ENCODE peak calls at places on chromosomes 13 and 19, in four cellular contexts. T, A, P and M are unnamed samples.

GRCh38 chr19:1062387-1063029 is 4.5 kb upstream of the ARHGAP45 start:
- DNase-seq in T (no peak), A (peak), P (no peak), M (no peak)

GRCh38 chr19:33241091-33241529 is 15.5 kb upstream of the SLC7A10 start:
- DNase-seq in T (no peak), A (no peak), P (peak), M (no peak)

GRCh38 chr13:48221301-48222190 is 11.5 kb upstream of the ITM2B start:
- DNase-seq in T (no peak), A (no peak), P (no peak), M (no peak)

GRCh38 chr13:100526299-100527030 is 62.1 kb downstream of the GGACT start:
- DNase-seq in T (no peak), A (no peak), P (no peak), M (no peak)

GRCh38 chr13:97460004-97460756 is 26.2 kb downstream of the RAP2A start:
- DNase-seq in T (no peak), A (no peak), P (no peak), M (peak)

GRCh38 chr19:7874080-7874856 is at the start of gene PRR36:
- DNase-seq in T (no peak), A (no peak), P (peak), M (no peak)

GRCh38 chr13:23623394-23623793 is 53.2 kb downstream of the TNFRSF19 start:
- DNase-seq in T (no peak), A (no peak), P (no peak), M (no peak)

GRCh38 chr13:77583551-77583950 is 48.0 kb downstream of the SCEL start:
- DNase-seq in T (no peak), A (no peak), P (no peak), M (no peak)

GRCh38 chr19:58570770-58571574 is 2.2 kb downstream of the MZF1 start:
- DNase-seq in T (no peak), A (no peak), P (no peak), M (no peak)

GRCh38 chr19:368624-369020 is 24.0 kb upstream of the MIER2 start:
- DNase-seq in T (no peak), A (no peak), P (no peak), M (no peak)

GRCh38 chr19:58439576-58440554 is at the start of gene ZNF132:
- DNase-seq in T (peak), A (no peak), P (no peak), M (peak)

GRCh38 chr13:96822900-96823299 is 171.4 kb downstream of the OXGR1 start:
- DNase-seq in T (no peak), A (peak), P (peak), M (no peak)

GRCh38 chr19:48319647-48320537 is 5.5 kb upstream of the EMP3 start:
- DNase-seq in T (no peak), A (peak), P (peak), M (no peak)

GRCh38 chr13:39201075-39201630 is 162.9 kb downstream of the NHLRC3 start:
- DNase-seq in T (no peak), A (no peak), P (no peak), M (no peak)

GRCh38 chr19:5851302-5851701 is at the start of gene FUT3:
- DNase-seq in T (no peak), A (peak), P (no peak), M (no peak)

GRCh38 chr19:21492932-21493906 is 12.2 kb upstream of the ZNF429 start:
- DNase-seq in T (no peak), A (no peak), P (no peak), M (no peak)

GRCh38 chr13:24671367-24672117 is 8.7 kb upstream of the ATP12A start:
- DNase-seq in T (no peak), A (peak), P (peak), M (no peak)

GRCh38 chr13:104357174-104357573 is 1291.0 kb upstream of the SLC10A2 start:
- DNase-seq in T (no peak), A (no peak), P (no peak), M (no peak)

GRCh38 chr19:19956431-19957075 is 55.8 kb downstream of the ZNF93 start:
- DNase-seq in T (peak), A (no peak), P (no peak), M (no peak)

GRCh38 chr19:14432817-14433453 is at the start of gene PKN1:
- DNase-seq in T (no peak), A (peak), P (no peak), M (no peak)

GRCh38 chr13:66977156-66977555 is 253.0 kb downstream of the PCDH9 start:
- DNase-seq in T (no peak), A (no peak), P (no peak), M (no peak)

GRCh38 chr19:40705362-40705651 is 11.4 kb downstream of the COQ8B start:
- DNase-seq in T (no peak), A (no peak), P (no peak), M (no peak)

GRCh38 chr13:48346583-48346982 is 43.0 kb downstream of the RB1 start:
- DNase-seq in T (no peak), A (no peak), P (no peak), M (no peak)

GRCh38 chr13:110920038-110920437 is 5.2 kb upstream of the ANKRD10 start:
- DNase-seq in T (no peak), A (no peak), P (no peak), M (no peak)

GRCh38 chr13:89925107-89925506 is 1422.4 kb upstream of the MIR17HG start:
- DNase-seq in T (no peak), A (no peak), P (peak), M (no peak)

GRCh38 chr13:107866666-107867623 is 348.4 kb downstream of the LIG4 start:
- DNase-seq in T (no peak), A (peak), P (no peak), M (no peak)

GRCh38 chr19:19820774-19821315 is 705 bp downstream of the ZNF506 start:
- DNase-seq in T (no peak), A (no peak), P (no peak), M (no peak)

GRCh38 chr19:7516281-7516862 is 469 bp downstream of the ZNF358 start:
- DNase-seq in T (no peak), A (no peak), P (no peak), M (no peak)

GRCh38 chr19:53910170-53910518 is 1.1 kb downstream of the CACNG7 start:
- DNase-seq in T (no peak), A (no peak), P (no peak), M (no peak)
- H3K9ac ChIP-seq in T (no peak), A (no peak), P (no peak), M (no peak)

DNA sequence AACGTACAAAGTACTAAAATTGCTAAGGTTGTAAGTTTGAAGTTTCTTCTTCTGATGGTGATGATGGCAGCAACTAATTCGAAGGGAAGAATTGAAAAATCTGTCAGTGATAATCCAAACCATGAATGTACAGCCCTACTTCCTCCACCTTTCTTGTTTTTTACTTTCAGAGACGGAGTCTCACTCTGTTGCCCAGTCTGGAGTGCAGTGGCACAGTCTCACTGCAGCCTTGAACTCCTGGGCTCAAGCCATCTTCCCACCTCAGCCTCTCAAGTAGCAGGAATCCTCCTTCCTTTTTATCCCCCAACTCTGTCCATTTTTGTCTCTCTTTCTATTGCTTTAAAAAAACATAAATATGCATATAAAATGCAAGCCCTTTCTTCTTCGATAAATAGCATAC is 112.3 kb upstream of the SOX21 start:
- DNase-seq in T (no peak), A (no peak), P (no peak), M (no peak)
- TF ChIP-seq HDAC2 in T (no peak), A (no peak), P (no peak), M (no peak)

GRCh38 chr13:20350819-20351218 is 118.7 kb upstream of the GJB6 start:
- DNase-seq in T (no peak), A (no peak), P (no peak), M (no peak)

GRCh38 chr13:20351279-20352022 is 119.3 kb upstream of the GJB6 start:
- DNase-seq in T (no peak), A (no peak), P (no peak), M (no peak)

GRCh38 chr13:20348645-20349408 is 116.7 kb upstream of the GJB6 start:
- DNase-seq in T (no peak), A (no peak), P (no peak), M (no peak)

GRCh38 chr13:20349564-20350379 is 117.7 kb upstream of the GJB6 start:
- DNase-seq in T (no peak), A (no peak), P (no peak), M (no peak)

DNA sequence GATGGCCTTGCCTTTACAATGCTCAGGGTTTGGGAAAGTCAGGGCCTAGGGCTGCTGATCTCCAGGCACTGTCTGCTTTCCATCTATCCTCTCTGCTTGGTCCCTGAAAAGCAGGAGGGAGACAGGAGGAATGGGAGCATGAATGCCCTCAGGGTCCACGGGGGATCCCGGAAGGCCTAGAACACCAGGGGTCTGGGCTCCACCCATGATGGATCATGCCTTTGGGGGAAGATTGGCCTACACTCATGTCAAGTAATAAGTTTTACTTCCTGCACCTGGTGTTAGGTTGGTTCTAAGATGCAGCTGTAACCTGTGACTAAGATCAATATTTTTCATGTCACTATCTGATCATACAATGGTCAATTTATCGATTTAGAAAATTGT is 118.3 kb upstream of the GJB6 start:
- DNase-seq in T (no peak), A (no peak), P (no peak), M (no peak)
- H3K9ac ChIP-seq in T (no peak), A (no peak), P (no peak), M (no peak)

GRCh38 chr13:51002736-51003135 is 93.1 kb downstream of the RNASEH2B start:
- DNase-seq in T (no peak), A (no peak), P (no peak), M (no peak)

GRCh38 chr13:51003642-51004041 is 94.1 kb downstream of the RNASEH2B start:
- DNase-seq in T (no peak), A (no peak), P (no peak), M (no peak)

GRCh38 chr13:51004918-51005460 is 95.4 kb downstream of the RNASEH2B start:
- DNase-seq in T (no peak), A (no peak), P (no peak), M (no peak)

GRCh38 chr13:51005566-51005965 is 96.0 kb downstream of the RNASEH2B start:
- DNase-seq in T (no peak), A (no peak), P (no peak), M (no peak)

GRCh38 chr13:51004111-51004865 is 94.7 kb downstream of the RNASEH2B start:
- DNase-seq in T (no peak), A (no peak), P (no peak), M (no peak)
- TF ChIP-seq HDAC2 in T (no peak), A (no peak), P (no peak), M (no peak)

DNA sequence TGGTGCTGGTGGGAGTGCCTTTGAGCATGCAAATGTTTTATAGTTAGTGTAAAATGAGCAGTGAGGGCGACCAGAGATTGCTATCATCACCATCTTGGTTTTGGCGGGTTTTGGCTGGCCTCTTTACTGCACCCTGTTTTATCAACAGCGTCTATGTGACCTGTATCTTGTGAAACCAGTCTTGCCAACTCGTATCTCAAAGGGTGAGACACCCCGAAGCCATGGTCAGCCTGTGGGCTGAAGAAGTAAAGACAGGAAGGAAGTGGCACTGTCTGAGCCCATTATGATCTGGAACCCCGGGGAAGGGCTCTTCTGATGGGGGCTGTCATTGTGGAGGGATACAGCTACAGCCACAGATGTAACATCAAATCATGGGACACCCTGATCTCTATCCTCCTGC is 81.5 kb upstream of the FAM216B start:
- DNase-seq in T (no peak), A (no peak), P (no peak), M (no peak)
- H3K9ac ChIP-seq in T (no peak), A (no peak), P (no peak), M (no peak)

GRCh38 chr13:31733066-31733465 is 6.3 kb upstream of the RXFP2 start:
- DNase-seq in T (no peak), A (no peak), P (no peak), M (no peak)

GRCh38 chr13:31733709-31734108 is 5.6 kb upstream of the RXFP2 start:
- DNase-seq in T (no peak), A (no peak), P (no peak), M (no peak)

GRCh38 chr13:31731923-31732322 is 7.4 kb upstream of the RXFP2 start:
- DNase-seq in T (no peak), A (no peak), P (no peak), M (no peak)
- TF ChIP-seq HDAC2 in T (no peak), A (no peak), P (no peak), M (no peak)

GRCh38 chr13:106184778-106185177 is 350.7 kb downstream of the EFNB2 start:
- DNase-seq in T (no peak), A (no peak), P (no peak), M (no peak)
- H3K9ac ChIP-seq in T (no peak), A (no peak), P (no peak), M (no peak)

GRCh38 chr13:80038371-80038770 is 302.6 kb downstream of the SPRY2 start:
- DNase-seq in T (no peak), A (no peak), P (no peak), M (no peak)

GRCh38 chr13:80037505-80037888 is 303.4 kb downstream of the SPRY2 start:
- DNase-seq in T (no peak), A (no peak), P (no peak), M (no peak)

GRCh38 chr13:80039000-80039399 is 301.9 kb downstream of the SPRY2 start:
- DNase-seq in T (no peak), A (no peak), P (no peak), M (no peak)

GRCh38 chr13:80035096-80035495 is 305.8 kb downstream of the SPRY2 start:
- DNase-seq in T (no peak), A (no peak), P (no peak), M (no peak)

DNA sequence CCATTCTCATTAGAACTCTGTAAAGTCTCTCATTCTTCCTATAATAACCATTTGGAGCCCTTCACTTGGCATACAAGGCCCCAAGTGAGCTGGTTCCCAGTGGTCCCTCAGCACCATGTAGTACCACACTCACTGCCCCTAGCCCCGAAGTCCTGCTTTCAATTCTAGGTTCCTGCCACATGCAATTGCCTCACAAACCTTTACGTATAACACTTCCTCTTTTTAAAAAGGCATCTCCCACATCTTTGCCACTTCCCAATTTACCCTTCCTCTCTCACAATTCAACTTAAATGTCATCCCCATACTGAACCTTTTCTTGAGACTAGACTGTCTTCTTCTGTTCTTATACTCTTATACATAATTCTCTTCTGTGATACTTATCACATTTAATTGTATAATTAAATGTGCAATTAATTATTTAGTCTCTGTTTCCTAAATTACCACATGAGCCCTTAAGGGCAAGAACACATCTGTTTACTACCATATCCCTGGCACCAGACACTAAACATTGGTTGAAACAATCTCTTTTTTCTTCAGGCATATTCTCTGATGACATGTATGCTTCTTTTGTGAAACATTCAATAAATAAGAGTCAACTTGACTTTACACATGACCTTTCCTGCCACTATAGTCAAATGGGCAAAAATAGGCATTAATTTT is 304.0 kb downstream of the SPRY2 start:
- DNase-seq in T (no peak), A (no peak), P (no peak), M (no peak)
- TF ChIP-seq HDAC2 in T (no peak), A (no peak), P (no peak), M (no peak)

GRCh38 chr19:46427518-46427917 is 1.2 kb downstream of the PNMA8C start:
- DNase-seq in T (no peak), A (no peak), P (no peak), M (no peak)

GRCh38 chr19:46429999-46430398 is 1.3 kb upstream of the PNMA8C start:
- DNase-seq in T (no peak), A (no peak), P (no peak), M (no peak)

GRCh38 chr19:46426035-46426505 is 2.7 kb downstream of the PNMA8C start:
- DNase-seq in T (no peak), A (no peak), P (peak), M (no peak)

GRCh38 chr19:46426506-46427162 is 2.1 kb downstream of the PNMA8C start:
- DNase-seq in T (no peak), A (peak), P (peak), M (no peak)

DNA sequence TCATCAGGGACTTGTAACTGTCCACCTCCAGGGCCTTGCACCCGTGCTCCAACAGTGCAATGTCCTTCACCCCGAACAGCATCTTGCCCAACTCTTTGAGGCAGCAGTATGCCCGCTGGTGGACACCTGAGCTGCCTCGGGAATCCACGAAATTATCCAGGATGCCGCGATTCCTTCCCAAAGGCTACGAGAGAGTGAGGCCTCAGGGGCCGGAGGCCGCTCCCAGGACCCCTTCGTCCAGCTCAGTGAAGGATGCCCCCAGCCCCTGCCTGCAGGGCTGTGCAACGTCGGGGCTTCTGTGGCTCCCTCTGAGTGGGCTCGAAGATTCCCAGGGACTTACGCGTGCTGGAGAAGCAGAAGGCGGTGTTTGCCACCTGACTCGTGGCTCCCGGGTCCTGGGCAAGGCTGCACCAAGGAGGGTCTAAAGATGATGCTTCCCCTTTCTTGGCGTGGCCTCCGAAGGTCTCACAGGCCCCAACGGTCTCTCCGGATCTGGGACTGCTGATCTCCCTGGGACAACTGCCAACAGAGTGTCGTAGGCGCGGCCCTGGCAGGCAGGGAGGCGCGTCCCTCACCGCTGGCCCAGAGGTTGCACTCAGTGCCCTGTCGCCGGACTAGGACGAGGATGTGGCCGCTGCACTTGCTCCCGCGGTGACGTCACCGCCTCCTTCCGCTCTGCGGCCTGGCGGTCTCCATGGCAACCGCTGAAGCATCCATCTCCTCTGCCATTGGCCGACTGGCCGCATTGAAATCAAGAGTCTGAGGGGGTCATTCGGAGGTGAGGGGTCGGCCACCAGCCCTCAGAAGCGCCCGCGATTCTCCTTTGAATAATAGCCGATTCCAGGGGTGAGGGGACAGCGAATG is at the start of gene PNMA8C:
- DNase-seq in T (no peak), A (peak), P (no peak), M (no peak)
- H3K9ac ChIP-seq in T (peak), A (no peak), P (no peak), M (no peak)

GRCh38 chr19:55261671-55262126 is 2.9 kb upstream of the PPP6R1 start:
- DNase-seq in T (no peak), A (peak), P (no peak), M (no peak)
- TF ChIP-seq HDAC2 in T (no peak), A (no peak), P (no peak), M (no peak)